ENCODE peak calls at places on chromosomes 7 and 10, in ten cellular contexts. T, K, J, V, R, A, W, P, N and H are unnamed samples.

GRCh38 chr10:28094121-28094520 is 95.2 kb upstream of the ODAD2 start:
- DNase-seq in W (no peak), P (no peak), R (no peak), J (no peak), N (no peak), T (no peak), A (no peak), V (peak), K (no peak), H (no peak)

GRCh38 chr10:61836233-61836887 is 65.1 kb upstream of the ARID5B start:
- DNase-seq in R (peak), V (no peak), P (peak), T (no peak), J (no peak), W (no peak), A (no peak), N (no peak), K (no peak), H (no peak)

GRCh38 chr7:36879021-36879420 is 154.7 kb upstream of the AOAH start:
- DNase-seq in P (no peak), A (no peak), V (no peak), T (no peak), J (no peak), R (no peak), K (no peak), N (no peak), W (no peak), H (no peak)

GRCh38 chr10:2081501-2081900 is 344.2 kb upstream of the ADARB2 start:
- DNase-seq in T (no peak), K (no peak), N (no peak), J (no peak), V (peak), P (no peak), W (no peak), A (no peak), R (no peak), H (no peak)

GRCh38 chr10:16828731-16829175 is 11.5 kb upstream of the RSU1 start:
- DNase-seq in W (no peak), J (no peak), N (peak), P (peak), R (peak), K (no peak), T (no peak), A (no peak), V (no peak), H (no peak)

GRCh38 chr7:69213882-69214281 is 384.4 kb upstream of the AUTS2 start:
- DNase-seq in R (no peak), J (no peak), T (no peak), P (no peak), K (no peak), W (no peak), A (no peak), V (no peak), N (no peak), H (no peak)

GRCh38 chr10:6482737-6483362 is 97.2 kb downstream of the PRKCQ start:
- DNase-seq in T (no peak), A (no peak), N (no peak), V (no peak), R (no peak), W (no peak), K (no peak), J (no peak), P (no peak), H (no peak)

GRCh38 chr10:43069597-43069996 is 7.3 kb upstream of the RET start:
- DNase-seq in V (no peak), T (no peak), K (no peak), R (no peak), A (no peak), J (no peak), N (no peak), W (no peak), P (no peak), H (no peak)

GRCh38 chr7:153616808-153617207 is 435.4 kb upstream of the DPP6 start:
- DNase-seq in W (no peak), P (no peak), V (no peak), K (no peak), N (no peak), J (no peak), R (no peak), A (no peak), T (no peak), H (no peak)

GRCh38 chr7:122136033-122136432 is 8.0 kb downstream of the AASS start:
- DNase-seq in K (no peak), R (peak), J (no peak), W (no peak), P (no peak), V (no peak), N (peak), A (no peak), T (no peak), H (no peak)

GRCh38 chr10:44648691-44649090 is 262.4 kb upstream of the TMEM72 start:
- DNase-seq in J (no peak), W (no peak), K (no peak), V (no peak), N (no peak), A (no peak), T (no peak), P (no peak), R (no peak), H (no peak)

GRCh38 chr10:86671985-86672710 is 3.8 kb downstream of the LDB3 start:
- DNase-seq in W (no peak), A (no peak), J (no peak), R (no peak), N (no peak), P (no peak), K (no peak), T (no peak), V (no peak), H (no peak)

GRCh38 chr10:42149027-42149700 is 489.2 kb downstream of the ZNF33B start:
- DNase-seq in R (no peak), K (no peak), N (peak), J (no peak), T (no peak), A (no peak), P (no peak), W (no peak), V (no peak), H (no peak)

GRCh38 chr7:73433924-73434700 is 534 bp downstream of the FZD9 start:
- DNase-seq in T (no peak), P (no peak), W (no peak), K (no peak), R (no peak), A (peak), V (no peak), J (no peak), N (no peak), H (no peak)

GRCh38 chr10:79112898-79113431 is 44.2 kb downstream of the ZMIZ1 start:
- DNase-seq in K (no peak), R (peak), T (no peak), V (no peak), N (peak), W (no peak), A (no peak), J (no peak), P (peak), H (no peak)

GRCh38 chr7:110591341-110591740 is 499.6 kb upstream of the LRRN3 start:
- DNase-seq in N (no peak), T (no peak), K (no peak), V (peak), A (no peak), W (no peak), J (no peak), P (peak), R (no peak), H (no peak)

GRCh38 chr7:154960063-154960790 is 42.7 kb downstream of the PAXIP1 start:
- DNase-seq in K (no peak), A (no peak), N (peak), J (peak), T (no peak), W (no peak), V (no peak), P (no peak), R (no peak), H (no peak)

GRCh38 chr10:3775671-3776551 is 9.1 kb downstream of the KLF6 start:
- DNase-seq in W (no peak), K (no peak), N (peak), A (no peak), J (peak), T (no peak), V (peak), P (peak), R (peak), H (no peak)

GRCh38 chr7:79090543-79090942 is 362.9 kb downstream of the MAGI2 start:
- DNase-seq in T (no peak), K (no peak), P (peak), V (no peak), A (no peak), J (no peak), N (peak), W (no peak), R (no peak), H (no peak)

GRCh38 chr10:119233123-119233820 is 25.9 kb downstream of the GRK5 start:
- DNase-seq in P (no peak), V (no peak), A (peak), W (no peak), N (no peak), T (no peak), K (no peak), J (no peak), R (peak), H (no peak)

GRCh38 chr7:129240119-129240815 is 15.4 kb downstream of the AHCYL2 start:
- DNase-seq in N (peak), T (no peak), P (no peak), J (no peak), W (no peak), A (no peak), K (no peak), V (no peak), R (no peak), H (no peak)

GRCh38 chr7:18890134-18890533 is 227.3 kb downstream of the TWIST1 start:
- DNase-seq in J (no peak), W (no peak), P (peak), K (no peak), T (no peak), V (no peak), R (peak), N (peak), A (no peak), H (no peak)

GRCh38 chr7:18895456-18895855 is 222.0 kb downstream of the TWIST1 start:
- DNase-seq in J (peak), K (no peak), P (peak), V (no peak), T (no peak), R (peak), A (no peak), W (no peak), N (peak), H (no peak)

GRCh38 chr7:18890885-18891621 is 226.4 kb downstream of the TWIST1 start:
- DNase-seq in J (no peak), K (no peak), W (no peak), T (no peak), N (peak), R (peak), V (no peak), A (no peak), P (no peak), H (no peak)

GRCh38 chr7:18894155-18894554 is 223.3 kb downstream of the TWIST1 start:
- DNase-seq in V (no peak), A (no peak), T (no peak), W (no peak), N (no peak), J (no peak), P (no peak), R (no peak), K (no peak), H (no peak)

DNA sequence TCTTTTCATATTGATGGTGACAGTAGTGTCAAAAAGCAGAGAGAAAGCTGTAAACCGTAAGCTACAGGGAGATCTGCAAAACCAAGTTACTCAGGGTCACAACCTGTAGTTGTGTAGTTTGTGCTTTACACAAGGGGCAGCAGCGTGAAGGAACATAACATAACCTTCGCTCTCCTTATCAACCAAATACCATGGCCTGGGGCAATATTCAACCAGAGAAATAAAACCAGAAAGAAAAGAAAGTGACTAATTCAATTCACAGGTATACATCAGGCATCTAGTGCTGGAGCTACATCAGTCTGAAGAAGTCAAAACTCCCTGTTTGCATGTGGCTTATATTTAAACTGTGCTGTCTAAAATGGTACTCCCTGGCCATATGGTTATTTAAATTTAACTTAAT is 224.3 kb downstream of the TWIST1 start:
- DNase-seq in K (no peak), W (no peak), J (no peak), A (no peak), P (no peak), N (no peak), V (no peak), T (no peak), R (no peak), H (no peak)
- TF ChIP-seq CTCF in K (no peak), W (no peak), J (no peak), A (no peak), P (no peak), N (no peak), V (no peak), T (no peak), R (no peak), H (no peak)

GRCh38 chr10:69497235-69497561 is 45.9 kb downstream of the TSPAN15 start:
- DNase-seq in N (no peak), T (no peak), K (no peak), J (no peak), P (no peak), V (no peak), W (no peak), A (no peak), R (no peak), H (no peak)

GRCh38 chr10:69494626-69495558 is 43.6 kb downstream of the TSPAN15 start:
- DNase-seq in P (no peak), A (no peak), N (no peak), K (no peak), T (no peak), R (no peak), V (no peak), J (no peak), W (no peak), H (no peak)

GRCh38 chr10:69497611-69498390 is 46.5 kb downstream of the TSPAN15 start:
- DNase-seq in P (no peak), R (no peak), N (no peak), V (no peak), W (no peak), J (no peak), T (no peak), A (no peak), K (no peak), H (no peak)

GRCh38 chr10:69496352-69497234 is 45.3 kb downstream of the TSPAN15 start:
- DNase-seq in T (no peak), V (no peak), N (no peak), J (no peak), W (no peak), P (no peak), R (no peak), A (no peak), K (no peak), H (no peak)

GRCh38 chr10:69495666-69496065 is 44.4 kb downstream of the TSPAN15 start:
- DNase-seq in J (no peak), R (no peak), N (no peak), T (no peak), W (no peak), V (no peak), A (no peak), P (no peak), K (no peak), H (no peak)
- TF ChIP-seq CTCF in J (no peak), R (no peak), N (no peak), T (no peak), W (no peak), V (no peak), A (no peak), P (no peak), K (no peak), H (no peak)

GRCh38 chr7:35593896-35594295 is 101.0 kb downstream of the HERPUD2 start:
- DNase-seq in J (no peak), P (no peak), T (no peak), A (peak), N (peak), R (no peak), K (no peak), W (no peak), V (peak), H (peak)

GRCh38 chr7:35599061-35599460 is 95.9 kb downstream of the HERPUD2 start:
- DNase-seq in P (no peak), T (no peak), J (no peak), W (no peak), K (no peak), A (no peak), V (no peak), R (no peak), N (no peak), H (no peak)

GRCh38 chr7:35599642-35600041 is 95.3 kb downstream of the HERPUD2 start:
- DNase-seq in K (no peak), W (no peak), J (no peak), R (no peak), P (no peak), V (no peak), A (no peak), N (no peak), T (no peak), H (no peak)

GRCh38 chr7:35596061-35596460 is 98.9 kb downstream of the HERPUD2 start:
- DNase-seq in P (no peak), K (no peak), J (no peak), R (peak), V (no peak), T (no peak), N (peak), A (no peak), W (no peak), H (no peak)
- TF ChIP-seq CTCF in P (no peak), K (no peak), J (no peak), R (no peak), V (no peak), T (no peak), N (no peak), A (no peak), W (no peak), H (no peak)

GRCh38 chr10:72019085-72019876 is 55.1 kb downstream of the CHST3 start:
- DNase-seq in A (no peak), J (no peak), P (no peak), V (no peak), N (no peak), K (no peak), W (no peak), R (no peak), T (no peak), H (no peak)
- TF ChIP-seq CTCF in A (no peak), J (no peak), P (no peak), V (no peak), N (no peak), K (no peak), W (no peak), R (no peak), T (no peak), H (no peak)

GRCh38 chr10:130336612-130337304 is 200.6 kb downstream of the GLRX3 start:
- DNase-seq in J (no peak), T (no peak), R (no peak), P (no peak), W (no peak), A (no peak), N (no peak), V (peak), K (no peak), H (no peak)
- TF ChIP-seq CTCF in J (peak), T (peak), R (no peak), P (no peak), W (no peak), A (no peak), N (no peak), V (peak), K (no peak), H (no peak)

DNA sequence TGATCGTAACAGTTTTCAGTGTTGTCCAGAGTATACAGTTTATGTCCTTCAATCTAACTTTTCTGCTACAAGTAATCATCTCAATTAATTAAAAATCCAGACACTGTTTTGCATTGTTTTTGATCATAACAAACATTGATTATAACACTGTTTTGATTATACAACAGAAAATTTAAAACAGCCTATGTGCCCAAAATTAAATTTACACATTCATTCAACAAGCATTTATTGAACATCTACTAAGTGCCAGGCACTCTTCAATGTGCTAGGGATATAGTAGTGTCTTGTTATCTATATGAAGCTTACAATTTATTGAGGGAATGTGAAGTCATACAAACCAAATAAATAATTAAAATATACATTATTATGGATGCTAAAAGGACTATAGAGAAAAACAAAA is 10.6 kb downstream of the ELAPOR2 start:
- DNase-seq in N (no peak), K (no peak), W (no peak), P (no peak), R (no peak), V (no peak), J (no peak), T (no peak), A (no peak), H (no peak)
- TF ChIP-seq CTCF in N (no peak), K (no peak), W (no peak), P (no peak), R (no peak), V (no peak), J (no peak), T (no peak), A (no peak), H (no peak)

DNA sequence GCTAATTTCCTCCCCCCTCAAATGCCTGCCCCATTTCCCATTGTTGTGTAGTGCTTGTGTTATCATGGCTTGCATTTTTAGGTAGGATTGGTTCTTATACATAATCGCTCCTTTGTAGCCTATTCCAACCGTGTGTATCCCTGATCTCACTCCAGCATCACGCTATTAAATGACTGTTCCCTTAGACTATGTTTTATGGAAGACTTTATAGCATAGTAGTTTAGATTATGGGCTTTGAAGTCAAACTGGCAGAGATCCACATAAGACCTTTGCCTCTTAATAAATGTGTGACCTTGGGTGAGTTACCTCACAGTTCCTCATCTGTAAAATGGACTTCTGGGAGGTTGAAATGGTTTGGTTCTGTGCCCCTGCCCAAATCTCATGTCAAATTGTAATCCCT is 5.4 kb upstream of the RABGEF1 start:
- DNase-seq in W (no peak), K (no peak), N (no peak), T (no peak), V (no peak), A (no peak), J (no peak), P (no peak), R (no peak), H (no peak)
- TF ChIP-seq CTCF in W (no peak), K (no peak), N (no peak), T (no peak), V (no peak), A (no peak), J (no peak), P (no peak), R (no peak), H (no peak)

GRCh38 chr7:149317986-149318672 is 56.1 kb downstream of the ZNF783 start:
- DNase-seq in P (no peak), K (no peak), N (no peak), W (no peak), V (no peak), R (no peak), T (no peak), A (peak), J (no peak), H (peak)
- TF ChIP-seq CTCF in P (peak), K (no peak), N (peak), W (no peak), V (peak), R (no peak), T (peak), A (peak), J (peak), H (no peak)

DNA sequence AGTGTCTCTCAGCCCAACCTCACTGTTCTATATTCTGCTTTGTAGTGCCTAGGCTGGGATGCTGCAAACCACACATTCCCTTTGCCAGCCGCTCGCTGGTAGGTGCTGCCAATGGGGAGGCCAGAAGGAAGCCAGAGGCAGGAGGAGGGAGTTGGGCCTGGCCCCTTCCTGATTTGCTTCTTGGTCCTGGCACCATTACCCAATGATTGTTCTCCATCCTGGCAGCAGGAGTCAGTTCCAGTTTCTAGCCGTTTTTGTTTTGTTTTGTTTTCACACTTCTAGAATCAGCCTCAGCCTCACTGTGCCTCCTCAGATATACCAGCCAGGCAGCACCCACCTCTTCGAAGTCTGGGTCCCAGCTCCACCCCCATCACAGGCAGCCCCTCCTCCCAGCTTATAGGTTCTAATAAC is 27.4 kb upstream of the LOXL4 start:
- DNase-seq in T (peak), W (no peak), N (no peak), J (no peak), P (no peak), K (no peak), V (peak), R (no peak), A (no peak), H (no peak)
- TF ChIP-seq CTCF in T (no peak), W (no peak), N (no peak), J (no peak), P (no peak), K (no peak), V (no peak), R (no peak), A (no peak), H (no peak)